ENCODE peak calls at places on chromosomes 11 and 22, in ten cellular contexts. E is mucosa of descending colon, A is esophagus squamous epithelium, Z is cardiac muscle cell, Q is IMR-90, C is gastrocnemius medialis, R is heart right ventricle, F is OCI-LY7, K is transverse colon, G is right atrium auricular region. O is an unnamed sample.

GRCh38 chr22:32375678-32376450 is 18.2 kb downstream of the RFPL3 start:
- DNase-seq in Q (no peak), G (no peak), C (no peak), Z (peak; percentile 1), K (no peak), F (no peak), E (no peak), R (no peak), A (no peak), O (no peak)

GRCh38 chr11:72930011-72930410 is 115.8 kb downstream of the ATG16L2 start:
- DNase-seq in F (no peak), Q (peak; percentile 59), G (no peak), R (no peak), K (no peak), A (no peak), E (no peak), Z (peak; percentile 61), C (no peak), O (no peak)

GRCh38 chr11:18527512-18527911 is 770 bp upstream of the TSG101 start:
- DNase-seq in R (no peak), G (no peak), F (peak; percentile 31), E (no peak), Z (peak; percentile 6), Q (peak; percentile 43), A (no peak), K (no peak), C (no peak), O (peak; percentile 21)

GRCh38 chr11:34345012-34345804 is 12.6 kb downstream of the ABTB2 start:
- DNase-seq in F (no peak), K (no peak), Z (peak; percentile 77), C (peak; percentile 51), Q (peak; percentile 66), A (no peak), E (no peak), R (peak; percentile 26), G (no peak), O (no peak)

GRCh38 chr11:105862736-105863367 is 159.2 kb downstream of the MSANTD4 start:
- DNase-seq in F (peak; percentile 47), A (no peak), Z (peak; percentile 70), R (no peak), E (no peak), K (no peak), C (no peak), Q (peak; percentile 68), G (no peak), O (peak; percentile 1)

GRCh38 chr22:22682807-22683667 is 38.6 kb downstream of the GGTLC2 start:
- DNase-seq in K (no peak), R (no peak), A (no peak), Z (no peak), C (no peak), F (no peak), Q (peak; percentile 65), E (no peak), G (no peak), O (peak; percentile 85)

GRCh38 chr11:62025429-62026105 is 58.1 kb upstream of the FTH1 start:
- DNase-seq in C (peak; percentile 60), Q (peak; percentile 91), A (peak; percentile 31), E (no peak), G (peak; percentile 94), Z (peak; percentile 99), R (peak; percentile 34), F (no peak), K (peak; percentile 76), O (no peak)

GRCh38 chr11:126799974-126800373 is 200.6 kb downstream of the KIRREL3 start:
- DNase-seq in R (no peak), C (no peak), A (no peak), F (no peak), Z (no peak), Q (peak; percentile 66), E (no peak), G (no peak), K (no peak), O (no peak)

GRCh38 chr11:120511116-120511803 is at the start of gene GRIK4:
- DNase-seq in E (peak; percentile 83), K (peak; percentile 81), Q (peak; percentile 57), G (peak; percentile 85), Z (peak; percentile 82), F (peak; percentile 81), R (peak; percentile 85), A (no peak), C (peak; percentile 70), O (peak; percentile 38)

GRCh38 chr11:73124796-73125195 is 17.3 kb downstream of the FCHSD2 start:
- DNase-seq in R (no peak), K (no peak), Q (no peak), Z (no peak), A (no peak), G (no peak), F (no peak), E (no peak), C (no peak), O (no peak)

GRCh38 chr11:86861810-86862209 is 61.5 kb downstream of the PRSS23 start:
- DNase-seq in Q (no peak), C (no peak), Z (no peak), R (no peak), A (no peak), F (no peak), K (no peak), G (no peak), E (no peak), O (no peak)

GRCh38 chr11:44860967-44861828 is 89.5 kb downstream of the TP53I11 start:
- DNase-seq in C (no peak), Z (no peak), R (no peak), Q (no peak), K (no peak), A (no peak), E (no peak), F (no peak), G (no peak), O (no peak)

GRCh38 chr11:75272821-75273301 is 32.3 kb downstream of the TPBGL start:
- DNase-seq in E (no peak), A (no peak), Z (no peak), G (no peak), K (no peak), Q (no peak), F (no peak), R (no peak), C (peak; percentile 5), O (no peak)

GRCh38 chr11:44110231-44110679 is 14.8 kb downstream of the EXT2 start:
- DNase-seq in C (peak; percentile 50), K (peak; percentile 53), R (peak; percentile 33), A (no peak), E (no peak), F (peak; percentile 65), G (no peak), Q (peak; percentile 40), Z (peak; percentile 63), O (peak; percentile 65)

GRCh38 chr11:79244175-79244804 is 196.5 kb downstream of the TENM4 start:
- DNase-seq in E (no peak), R (no peak), A (no peak), C (peak; percentile 34), Z (peak; percentile 92), G (no peak), K (no peak), F (no peak), Q (peak; percentile 97), O (peak; percentile 43)

DNA sequence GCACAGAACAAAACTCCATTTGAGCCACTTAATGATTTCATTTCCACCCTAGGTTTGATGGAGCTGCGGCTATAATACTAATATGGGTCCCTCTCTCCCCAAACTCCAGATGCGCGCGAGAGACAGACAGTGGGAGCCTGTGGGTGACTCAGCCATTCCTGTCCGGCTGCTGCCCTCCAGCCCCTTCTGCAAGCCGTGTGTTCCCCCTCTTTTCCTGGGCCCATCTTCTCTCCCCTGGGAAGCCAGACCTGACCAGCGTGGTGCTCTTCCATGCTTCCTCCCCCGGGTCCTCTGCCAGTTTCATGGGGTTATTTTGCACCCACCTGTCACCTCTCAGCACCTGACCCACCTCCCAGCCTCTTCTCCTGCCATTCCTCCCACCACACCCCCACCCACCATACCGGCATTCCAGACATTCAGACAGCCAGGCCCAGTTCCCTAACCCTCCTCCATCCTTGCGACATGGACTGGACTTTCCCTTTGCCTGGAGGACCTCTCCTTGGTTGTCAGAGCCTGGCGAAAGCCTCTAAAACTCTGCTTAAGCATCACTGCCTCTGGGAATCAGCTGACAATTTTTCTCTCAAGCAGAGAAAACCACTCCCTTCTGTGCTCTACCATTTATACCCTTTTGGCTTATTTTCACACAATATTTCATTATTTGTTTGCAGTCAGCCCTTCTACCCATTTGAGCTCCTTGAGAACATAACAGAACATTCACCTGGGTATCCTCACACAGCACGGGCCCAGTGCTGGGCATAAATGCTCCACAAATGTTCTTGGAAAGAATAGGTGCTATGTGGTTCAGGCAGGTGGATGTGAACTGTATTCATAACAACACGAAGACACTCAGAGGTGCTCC is 10.7 kb downstream of the SPATA19 start:
- DNase-seq in Z (no peak), C (no peak), F (no peak), R (no peak), G (no peak), E (no peak), A (no peak), Q (no peak), K (no peak), O (no peak)
- H3K9me3 ChIP-seq in Z (no peaks in the 10 kb centered on the region), C (no peaks in the 10 kb centered on the region), F (no peaks in the 10 kb centered on the region), R (no peaks in the 10 kb centered on the region), G (no peaks in the 10 kb centered on the region), E (no peaks in the 10 kb centered on the region), A (peaks cover 6% of the 10 kb centered on the region), Q (peaks cover 46% of the 10 kb centered on the region), K (peaks cover 5% of the 10 kb centered on the region), O (no peaks in the 10 kb centered on the region)

DNA sequence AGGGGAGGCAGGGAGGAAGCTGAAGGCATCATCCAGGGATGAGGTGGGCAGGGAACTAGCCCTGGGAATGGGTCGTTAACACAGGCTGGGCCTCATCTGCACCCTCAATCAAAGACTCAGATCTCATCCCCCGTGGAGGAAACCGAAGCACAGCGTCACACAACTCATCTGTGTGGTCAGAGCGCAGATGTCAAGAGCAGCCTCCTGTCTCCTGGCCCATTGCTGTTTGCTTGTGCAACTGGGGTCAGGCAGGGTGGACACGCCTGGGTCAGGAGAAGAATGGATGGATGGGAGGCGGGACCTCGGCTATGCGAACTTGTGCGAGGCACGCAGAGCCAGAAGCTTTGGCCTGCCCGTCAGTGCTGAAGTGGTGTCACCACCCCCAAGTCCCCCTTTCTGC is 218.1 kb downstream of the CEP164 start:
- DNase-seq in E (peak; percentile 23), G (no peak), Q (no peak), C (no peak), F (no peak), K (no peak), R (no peak), A (no peak), Z (no peak), O (no peak)
- H3K4me1 ChIP-seq in E (peaks cover 6% of the 10 kb centered on the region), G (no peaks in the 10 kb centered on the region), Q (no peaks in the 10 kb centered on the region), C (no peaks in the 10 kb centered on the region), F (no peaks in the 10 kb centered on the region), K (no peaks in the 10 kb centered on the region), R (no peaks in the 10 kb centered on the region), A (no peaks in the 10 kb centered on the region), Z (no peaks in the 10 kb centered on the region), O (peaks cover 4% of the 10 kb centered on the region)

DNA sequence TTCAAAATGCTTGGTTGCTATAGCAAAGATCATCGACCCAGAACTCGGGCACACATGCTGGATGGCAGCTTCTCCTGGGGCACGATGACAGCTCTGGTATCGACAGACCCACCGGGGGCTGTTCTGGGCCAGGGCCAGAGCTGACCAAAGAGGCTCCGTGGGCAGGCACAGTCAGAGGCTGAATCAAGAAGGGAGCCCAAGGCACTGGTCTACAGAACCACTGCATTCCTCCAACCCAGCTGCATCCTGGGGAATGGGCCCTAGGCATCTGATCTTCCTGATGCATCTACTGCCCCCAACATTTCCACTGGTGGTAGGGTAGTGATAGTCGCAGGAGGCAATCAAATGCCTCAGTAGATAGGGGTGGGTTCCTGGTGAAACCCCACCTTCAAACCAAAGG is 470.3 kb downstream of the TBC1D22A start:
- DNase-seq in C (no peak), E (no peak), G (no peak), A (no peak), K (no peak), Z (no peak), Q (no peak), F (no peak), R (no peak), O (no peak)
- H3K9me3 ChIP-seq in C (no peaks in the 10 kb centered on the region), E (peaks cover 2% of the 10 kb centered on the region), G (peaks cover 5% of the 10 kb centered on the region), A (peaks cover 15% of the 10 kb centered on the region), K (no peaks in the 10 kb centered on the region), Z (peaks cover 4% of the 10 kb centered on the region), Q (peaks cover 3% of the 10 kb centered on the region), F (peaks cover under 1% of the 10 kb centered on the region), R (peaks cover 27% of the 10 kb centered on the region), O (no peaks in the 10 kb centered on the region)

GRCh38 chr11:1869427-1870325 is 16.8 kb downstream of the LSP1 start:
- DNase-seq in E (peak; percentile 52), K (no peak), G (no peak), A (no peak), Q (no peak), R (peak; percentile 31), F (no peak), C (no peak), Z (no peak), O (no peak)
- H3K4me1 ChIP-seq in E (peaks cover 8% of the 10 kb centered on the region), K (peaks cover 29% of the 10 kb centered on the region), G (no peaks in the 10 kb centered on the region), A (peaks cover 32% of the 10 kb centered on the region), Q (peaks cover 2% of the 10 kb centered on the region), R (peaks cover 16% of the 10 kb centered on the region), F (no peaks in the 10 kb centered on the region), C (peaks cover 7% of the 10 kb centered on the region), Z (no peaks in the 10 kb centered on the region), O (peaks cover 11% of the 10 kb centered on the region)